ENCODE peak calls at places on chromosomes 7 and 10, in six cellular contexts. W, E, Q, T, D and N are unnamed samples.

GRCh38 chr7:134724606-134725005 is 54.8 kb upstream of the CALD1 start:
- DNase-seq in Q (no peak), D (no peak), E (no peak), T (no peak), W (no peak), N (no peak)

GRCh38 chr7:75572396-75572795 is 80.3 kb downstream of the SPDYE5 start:
- DNase-seq in Q (no peak), D (no peak), W (no peak), E (no peak), T (no peak), N (no peak)

GRCh38 chr10:105952153-105952552 is 1212.4 kb downstream of the SORCS1 start:
- DNase-seq in W (no peak), E (no peak), T (no peak), D (no peak), Q (no peak), N (no peak)

GRCh38 chr7:100802951-100803350 is 24.4 kb downstream of the EPHB4 start:
- DNase-seq in Q (no peak), W (no peak), T (no peak), D (no peak), E (peak; percentile 69), N (peak; percentile 42)

GRCh38 chr10:86294346-86295265 is 72.0 kb downstream of the GRID1 start:
- DNase-seq in Q (no peak), W (peak; percentile 59), T (no peak), D (no peak), E (no peak), N (no peak)

GRCh38 chr10:68826764-68827591 is at the start of gene STOX1:
- DNase-seq in T (peak; percentile 59), E (peak; percentile 50), W (peak; percentile 75), Q (peak; percentile 43), D (no peak), N (peak; percentile 72)

GRCh38 chr10:46282460-46283216 is 4.2 kb upstream of the ANTXRL start:
- DNase-seq in W (peak; percentile 77), D (no peak), Q (peak; percentile 63), T (peak; percentile 24), E (peak; percentile 68), N (peak; percentile 92)

GRCh38 chr7:68488366-68489060 is 1109.8 kb upstream of the AUTS2 start:
- DNase-seq in T (no peak), D (no peak), E (no peak), Q (no peak), W (no peak), N (no peak)

GRCh38 chr10:60517805-60518204 is 128.1 kb upstream of the ANK3 start:
- DNase-seq in T (no peak), E (no peak), W (no peak), Q (no peak), D (no peak), N (no peak)

GRCh38 chr10:105187243-105187642 is 546.2 kb downstream of the SORCS3 start:
- DNase-seq in W (no peak), T (no peak), D (no peak), E (no peak), Q (no peak), N (no peak)